ENCODE peak calls at places on chromosomes 11 and 22, in ten cellular contexts. Z, B, D, F, S, M, V, X, O and W are unnamed samples.

GRCh38 chr11:125390949-125391348 is 105.1 kb downstream of the FEZ1 start:
- DNase-seq in M (no peak), V (no peak), Z (no peak), B (no peak), D (no peak), S (no peak), F (no peak), X (peak), O (peak), W (no peak)

GRCh38 chr22:43490311-43490710 is 78.5 kb downstream of the MPPED1 start:
- DNase-seq in Z (no peak), B (no peak), D (no peak), S (no peak), M (no peak), V (no peak), F (no peak), X (no peak), O (no peak), W (peak)

GRCh38 chr11:104968365-104968855 is at the start of gene CASP4:
- DNase-seq in X (peak), Z (peak), M (no peak), B (peak), S (peak), F (peak), D (no peak), O (peak), V (peak), W (no peak)

GRCh38 chr22:27510024-27510423 is 291.5 kb downstream of the MN1 start:
- DNase-seq in X (no peak), Z (no peak), D (no peak), V (no peak), S (no peak), M (no peak), O (no peak), F (no peak), B (no peak), W (no peak)

GRCh38 chr11:122672892-122673291 is 17.4 kb downstream of the UBASH3B start:
- DNase-seq in Z (no peak), S (no peak), F (no peak), O (peak), X (no peak), V (no peak), B (no peak), D (no peak), M (no peak), W (no peak)

GRCh38 chr11:112042161-112042960 is 17.2 kb downstream of the DLAT start:
- DNase-seq in Z (no peak), V (no peak), O (peak), B (no peak), F (no peak), S (no peak), M (no peak), D (no peak), X (peak), W (no peak)

GRCh38 chr11:27116684-27117083 is 76.1 kb downstream of the BBOX1 start:
- DNase-seq in F (no peak), D (no peak), O (peak), X (peak), Z (no peak), M (no peak), V (no peak), S (no peak), B (no peak), W (no peak)

GRCh38 chr22:46469701-46470100 is 67.7 kb downstream of the CELSR1 start:
- DNase-seq in F (no peak), O (no peak), M (no peak), D (no peak), X (no peak), S (no peak), V (no peak), B (no peak), Z (no peak), W (peak)

GRCh38 chr11:108534274-108534882 is 36.2 kb upstream of the POGLUT3 start:
- DNase-seq in O (no peak), V (no peak), F (no peak), X (no peak), Z (no peak), M (no peak), B (no peak), D (no peak), S (no peak), W (no peak)

GRCh38 chr11:121931748-121932352 is 184.2 kb downstream of the BLID start:
- DNase-seq in D (no peak), O (peak), B (no peak), F (no peak), S (no peak), M (no peak), V (no peak), Z (no peak), X (no peak), W (no peak)

GRCh38 chr11:93238956-93239355 is 41.2 kb upstream of the SLC36A4 start:
- DNase-seq in Z (no peak), O (no peak), B (no peak), S (no peak), X (no peak), M (no peak), D (no peak), V (no peak), F (no peak), W (no peak)

GRCh38 chr11:43905788-43906187 is 25.2 kb downstream of the ALKBH3 start:
- DNase-seq in V (no peak), O (peak), S (no peak), M (no peak), F (no peak), X (no peak), B (no peak), Z (peak), D (no peak), W (no peak)

GRCh38 chr11:63907808-63908530 is 9.0 kb downstream of the RCOR2 start:
- DNase-seq in F (no peak), V (no peak), S (no peak), O (no peak), Z (no peak), B (no peak), D (no peak), X (no peak), M (peak), W (peak)

GRCh38 chr11:26227311-26227710 is 104.6 kb upstream of the ANO3 start:
- DNase-seq in S (peak), X (peak), Z (peak), O (peak), D (no peak), F (no peak), V (peak), B (no peak), M (no peak), W (peak)

GRCh38 chr22:27825174-27825573 is 23.6 kb upstream of the MN1 start:
- DNase-seq in B (no peak), O (no peak), Z (no peak), X (no peak), S (no peak), F (no peak), M (no peak), D (peak), V (no peak), W (no peak)

GRCh38 chr22:29689201-29689871 is 30.5 kb upstream of the CABP7 start:
- DNase-seq in D (no peak), O (no peak), B (no peak), X (no peak), F (no peak), M (no peak), V (no peak), S (no peak), Z (no peak), W (no peak)

GRCh38 chr11:69468236-69468635 is 13.2 kb upstream of the LINC01488 start:
- DNase-seq in M (no peak), X (no peak), O (no peak), S (no peak), B (no peak), F (no peak), V (no peak), Z (no peak), D (no peak), W (peak)

GRCh38 chr11:58564226-58564625 is 11.4 kb downstream of the LPXN start:
- DNase-seq in X (no peak), F (no peak), Z (no peak), B (no peak), V (no peak), D (no peak), M (no peak), O (no peak), S (no peak), W (no peak)

GRCh38 chr11:10606536-10607208 is 38.2 kb upstream of the LYVE1 start:
- DNase-seq in F (no peak), X (no peak), D (no peak), Z (no peak), B (no peak), O (peak), S (no peak), M (no peak), V (no peak), W (peak)

GRCh38 chr11:79018371-79018849 is 422.4 kb downstream of the TENM4 start:
- DNase-seq in F (no peak), M (no peak), S (no peak), B (no peak), O (peak), D (no peak), X (peak), Z (no peak), V (peak), W (peak)

GRCh38 chr22:29926057-29926456 is 43.1 kb downstream of the MTMR3 start:
- DNase-seq in Z (no peak), B (no peak), F (no peak), D (no peak), V (no peak), S (no peak), O (no peak), X (no peak), M (no peak), W (no peak)

GRCh38 chr22:29872145-29872893 is 10.7 kb upstream of the MTMR3 start:
- DNase-seq in O (no peak), S (no peak), X (no peak), F (no peak), V (no peak), D (no peak), Z (no peak), B (peak), M (no peak), W (no peak)

GRCh38 chr22:34462795-34463194 is 542.5 kb upstream of the LARGE1 start:
- DNase-seq in F (no peak), D (no peak), V (no peak), X (no peak), Z (no peak), M (no peak), O (no peak), B (no peak), S (no peak), W (no peak)

GRCh38 chr11:6545917-6546605 is 49.0 kb downstream of the DNHD1 start:
- DNase-seq in O (no peak), V (no peak), S (no peak), X (no peak), D (no peak), F (no peak), M (no peak), B (peak), Z (no peak), W (no peak)

GRCh38 chr11:12478743-12479142 is 101.4 kb downstream of the PARVA start:
- DNase-seq in B (no peak), Z (no peak), X (no peak), O (peak), S (no peak), V (no peak), M (no peak), F (no peak), D (no peak), W (no peak)

GRCh38 chr11:69301491-69302401 is 7.8 kb downstream of the MYEOV start:
- DNase-seq in O (peak), X (peak), S (peak), M (no peak), V (no peak), B (no peak), D (peak), F (peak), Z (peak), W (peak)

GRCh38 chr11:120941000-120941399 is 82.9 kb upstream of the TBCEL start:
- DNase-seq in M (no peak), O (no peak), B (no peak), F (no peak), D (no peak), V (no peak), X (no peak), Z (no peak), S (no peak), W (no peak)

GRCh38 chr11:32402836-32403235 is 32.5 kb downstream of the WT1 start:
- DNase-seq in B (no peak), Z (no peak), V (no peak), D (no peak), S (no peak), X (no peak), O (no peak), F (no peak), M (no peak), W (no peak)

GRCh38 chr22:40638261-40638660 is 1.7 kb upstream of the MRTFA start:
- DNase-seq in S (no peak), O (no peak), M (no peak), V (no peak), X (no peak), B (no peak), D (no peak), F (no peak), Z (no peak), W (no peak)

GRCh38 chr11:34027516-34028406 is 23.8 kb upstream of the CAPRIN1 start:
- DNase-seq in V (no peak), M (no peak), O (no peak), S (peak), D (no peak), F (peak), Z (peak), B (no peak), X (no peak), W (no peak)

GRCh38 chr22:26725012-26725676 is 67.8 kb downstream of the MIAT start:
- DNase-seq in F (no peak), X (no peak), D (no peak), S (no peak), Z (no peak), M (no peak), V (no peak), B (no peak), O (no peak), W (no peak)

GRCh38 chr22:28670691-28671261 is 8.9 kb downstream of the TTC28 start:
- DNase-seq in Z (no peak), M (no peak), F (no peak), S (no peak), B (no peak), O (no peak), X (no peak), V (no peak), D (no peak), W (no peak)

GRCh38 chr11:70184396-70184795 is 18.7 kb upstream of the FADD start:
- DNase-seq in M (no peak), D (no peak), V (no peak), F (no peak), B (no peak), X (no peak), S (no peak), Z (no peak), O (no peak), W (peak)

GRCh38 chr22:24099661-24100060 is 81.6 kb upstream of the SUSD2 start:
- DNase-seq in S (no peak), V (no peak), D (no peak), X (no peak), O (no peak), Z (no peak), B (no peak), M (no peak), F (no peak), W (no peak)

GRCh38 chr11:86390499-86390898 is 15.8 kb downstream of the CCDC81 start:
- DNase-seq in F (no peak), D (no peak), V (no peak), O (no peak), X (no peak), B (no peak), M (no peak), S (no peak), Z (no peak), W (no peak)

GRCh38 chr22:37105154-37105553 is 4.4 kb downstream of the TMPRSS6 start:
- DNase-seq in S (no peak), F (no peak), B (no peak), D (no peak), X (no peak), O (no peak), V (no peak), Z (no peak), M (no peak), W (no peak)

GRCh38 chr11:82843057-82843795 is 57.0 kb downstream of the PRCP start:
- DNase-seq in X (no peak), O (no peak), S (no peak), M (no peak), D (no peak), F (no peak), B (no peak), V (no peak), Z (no peak), W (no peak)

GRCh38 chr11:122478986-122479385 is 176.5 kb upstream of the UBASH3B start:
- DNase-seq in M (no peak), D (no peak), Z (no peak), X (peak), S (no peak), O (no peak), F (no peak), B (no peak), V (no peak), W (no peak)